ENCODE peak calls at places on chromosomes 4 and X, in ten cellular contexts. One of them, this sample, is unnamed.

GRCh38 chr4:66681962-66682361 is 863.3 kb downstream of the CENPC start:
- DNase-seq in coronary artery: no peak
- DNase-seq in effector CD4-positive, alpha-beta T cell: no peak
- DNase-seq in glutamatergic neuron: no peak
- DNase-seq in H4: peak
- DNase-seq in memory B cell: no peak
- DNase-seq in H7: no peak
- DNase-seq in hypothalamus: no peak
- DNase-seq in GM04503: no peak
- DNase-seq in stimulated activated CD4-positive, alpha-beta T cell treated with anti-CD3 and anti-CD28 coated beads, Interleukin-15, amount 100 ng/mL, for 1 hour: no peak
- DNase-seq in this sample: no peak

GRCh38 chr4:89157488-89158024 is 46.2 kb downstream of the TIGD2 start:
- DNase-seq in effector CD4-positive, alpha-beta T cell: no peak
- DNase-seq in GM04503: no peak
- DNase-seq in stimulated activated CD4-positive, alpha-beta T cell treated with anti-CD3 and anti-CD28 coated beads, Interleukin-15, amount 100 ng/mL, for 1 hour: no peak
- DNase-seq in H7: no peak
- DNase-seq in glutamatergic neuron: no peak
- DNase-seq in hypothalamus: no peak
- DNase-seq in coronary artery: no peak
- DNase-seq in memory B cell: no peak
- DNase-seq in H4: no peak
- DNase-seq in this sample: no peak

GRCh38 chr4:185196437-185196836 is 7.4 kb downstream of the CFAP97 start:
- DNase-seq in GM04503: no peak
- DNase-seq in H4: no peak
- DNase-seq in H7: no peak
- DNase-seq in coronary artery: no peak
- DNase-seq in stimulated activated CD4-positive, alpha-beta T cell treated with anti-CD3 and anti-CD28 coated beads, Interleukin-15, amount 100 ng/mL, for 1 hour: no peak
- DNase-seq in glutamatergic neuron: no peak
- DNase-seq in effector CD4-positive, alpha-beta T cell: no peak
- DNase-seq in hypothalamus: no peak
- DNase-seq in memory B cell: no peak
- DNase-seq in this sample: no peak

GRCh38 chrX:40157228-40158035 is 59.7 kb upstream of the BCOR start:
- DNase-seq in memory B cell: no peak
- DNase-seq in hypothalamus: no peak
- DNase-seq in coronary artery: no peak
- DNase-seq in H4: no peak
- DNase-seq in GM04503: no peak
- DNase-seq in H7: peak
- DNase-seq in stimulated activated CD4-positive, alpha-beta T cell treated with anti-CD3 and anti-CD28 coated beads, Interleukin-15, amount 100 ng/mL, for 1 hour: no peak
- DNase-seq in effector CD4-positive, alpha-beta T cell: no peak
- DNase-seq in glutamatergic neuron: peak
- DNase-seq in this sample: no peak

GRCh38 chr4:77852892-77853495 is 9.6 kb upstream of the MRPL1 start:
- DNase-seq in coronary artery: no peak
- DNase-seq in memory B cell: peak
- DNase-seq in stimulated activated CD4-positive, alpha-beta T cell treated with anti-CD3 and anti-CD28 coated beads, Interleukin-15, amount 100 ng/mL, for 1 hour: peak
- DNase-seq in H4: no peak
- DNase-seq in glutamatergic neuron: no peak
- DNase-seq in H7: no peak
- DNase-seq in hypothalamus: no peak
- DNase-seq in GM04503: no peak
- DNase-seq in effector CD4-positive, alpha-beta T cell: peak
- DNase-seq in this sample: no peak

GRCh38 chrX:6384391-6384790 is 150.5 kb downstream of the VCX3A start:
- DNase-seq in H4: no peak
- DNase-seq in H7: no peak
- DNase-seq in coronary artery: no peak
- DNase-seq in glutamatergic neuron: no peak
- DNase-seq in memory B cell: no peak
- DNase-seq in GM04503: no peak
- DNase-seq in hypothalamus: peak
- DNase-seq in effector CD4-positive, alpha-beta T cell: no peak
- DNase-seq in stimulated activated CD4-positive, alpha-beta T cell treated with anti-CD3 and anti-CD28 coated beads, Interleukin-15, amount 100 ng/mL, for 1 hour: no peak
- DNase-seq in this sample: no peak

GRCh38 chrX:85516131-85516530 is 136.7 kb upstream of the POF1B start:
- DNase-seq in stimulated activated CD4-positive, alpha-beta T cell treated with anti-CD3 and anti-CD28 coated beads, Interleukin-15, amount 100 ng/mL, for 1 hour: no peak
- DNase-seq in memory B cell: no peak
- DNase-seq in GM04503: no peak
- DNase-seq in glutamatergic neuron: no peak
- DNase-seq in effector CD4-positive, alpha-beta T cell: no peak
- DNase-seq in coronary artery: no peak
- DNase-seq in H4: no peak
- DNase-seq in H7: no peak
- DNase-seq in hypothalamus: no peak
- DNase-seq in this sample: no peak

GRCh38 chrX:66050140-66050569 is 10.3 kb upstream of the VSIG4 start:
- DNase-seq in GM04503: no peak
- DNase-seq in memory B cell: no peak
- DNase-seq in H4: no peak
- DNase-seq in hypothalamus: peak
- DNase-seq in H7: no peak
- DNase-seq in glutamatergic neuron: no peak
- DNase-seq in coronary artery: no peak
- DNase-seq in stimulated activated CD4-positive, alpha-beta T cell treated with anti-CD3 and anti-CD28 coated beads, Interleukin-15, amount 100 ng/mL, for 1 hour: no peak
- DNase-seq in effector CD4-positive, alpha-beta T cell: no peak
- DNase-seq in this sample: no peak

GRCh38 chr4:22029803-22030202 is 81.2 kb upstream of the KCNIP4 start:
- DNase-seq in glutamatergic neuron: no peak
- DNase-seq in H7: peak
- DNase-seq in stimulated activated CD4-positive, alpha-beta T cell treated with anti-CD3 and anti-CD28 coated beads, Interleukin-15, amount 100 ng/mL, for 1 hour: no peak
- DNase-seq in hypothalamus: no peak
- DNase-seq in H4: no peak
- DNase-seq in memory B cell: no peak
- DNase-seq in effector CD4-positive, alpha-beta T cell: no peak
- DNase-seq in GM04503: no peak
- DNase-seq in coronary artery: no peak
- DNase-seq in this sample: no peak

GRCh38 chr4:165563851-165564250 is 185.0 kb downstream of the CPE start:
- DNase-seq in H4: no peak
- DNase-seq in memory B cell: no peak
- DNase-seq in glutamatergic neuron: no peak
- DNase-seq in H7: no peak
- DNase-seq in hypothalamus: no peak
- DNase-seq in effector CD4-positive, alpha-beta T cell: no peak
- DNase-seq in stimulated activated CD4-positive, alpha-beta T cell treated with anti-CD3 and anti-CD28 coated beads, Interleukin-15, amount 100 ng/mL, for 1 hour: no peak
- DNase-seq in coronary artery: no peak
- DNase-seq in GM04503: no peak
- DNase-seq in this sample: no peak

GRCh38 chr4:73726000-73726399 is 14.4 kb upstream of the CXCL8 start:
- DNase-seq in stimulated activated CD4-positive, alpha-beta T cell treated with anti-CD3 and anti-CD28 coated beads, Interleukin-15, amount 100 ng/mL, for 1 hour: no peak
- DNase-seq in H4: peak
- DNase-seq in effector CD4-positive, alpha-beta T cell: no peak
- DNase-seq in coronary artery: no peak
- DNase-seq in hypothalamus: no peak
- DNase-seq in glutamatergic neuron: no peak
- DNase-seq in memory B cell: no peak
- DNase-seq in H7: no peak
- DNase-seq in GM04503: peak
- DNase-seq in this sample: peak

GRCh38 chr4:77581724-77582123 is 23.9 kb upstream of the CXCL13 start:
- DNase-seq in GM04503: no peak
- DNase-seq in stimulated activated CD4-positive, alpha-beta T cell treated with anti-CD3 and anti-CD28 coated beads, Interleukin-15, amount 100 ng/mL, for 1 hour: no peak
- DNase-seq in H7: no peak
- DNase-seq in glutamatergic neuron: no peak
- DNase-seq in coronary artery: no peak
- DNase-seq in effector CD4-positive, alpha-beta T cell: no peak
- DNase-seq in H4: no peak
- DNase-seq in hypothalamus: no peak
- DNase-seq in memory B cell: no peak
- DNase-seq in this sample: no peak

GRCh38 chr4:99462875-99463464 is 27.8 kb upstream of the ADH7 start:
- DNase-seq in coronary artery: no peak
- DNase-seq in H7: peak
- DNase-seq in H4: peak
- DNase-seq in GM04503: no peak
- DNase-seq in stimulated activated CD4-positive, alpha-beta T cell treated with anti-CD3 and anti-CD28 coated beads, Interleukin-15, amount 100 ng/mL, for 1 hour: peak
- DNase-seq in effector CD4-positive, alpha-beta T cell: peak
- DNase-seq in hypothalamus: peak
- DNase-seq in glutamatergic neuron: peak
- DNase-seq in memory B cell: peak
- DNase-seq in this sample: no peak

GRCh38 chr4:152780267-152780811 is 585 bp downstream of the ARFIP1 start:
- DNase-seq in H4: no peak
- DNase-seq in memory B cell: no peak
- DNase-seq in coronary artery: no peak
- DNase-seq in glutamatergic neuron: peak
- DNase-seq in stimulated activated CD4-positive, alpha-beta T cell treated with anti-CD3 and anti-CD28 coated beads, Interleukin-15, amount 100 ng/mL, for 1 hour: no peak
- DNase-seq in effector CD4-positive, alpha-beta T cell: no peak
- DNase-seq in GM04503: no peak
- DNase-seq in hypothalamus: peak
- DNase-seq in H7: no peak
- DNase-seq in this sample: peak

GRCh38 chr4:74056858-74057562 is 18.5 kb upstream of the CXCL3 start:
- DNase-seq in GM04503: peak
- DNase-seq in coronary artery: no peak
- DNase-seq in glutamatergic neuron: no peak
- DNase-seq in H4: peak
- DNase-seq in stimulated activated CD4-positive, alpha-beta T cell treated with anti-CD3 and anti-CD28 coated beads, Interleukin-15, amount 100 ng/mL, for 1 hour: no peak
- DNase-seq in effector CD4-positive, alpha-beta T cell: no peak
- DNase-seq in hypothalamus: no peak
- DNase-seq in memory B cell: no peak
- DNase-seq in H7: no peak
- DNase-seq in this sample: peak

GRCh38 chr4:25915359-25915716 is 1.3 kb downstream of the SMIM20 start:
- DNase-seq in H7: peak
- DNase-seq in memory B cell: no peak
- DNase-seq in GM04503: no peak
- DNase-seq in effector CD4-positive, alpha-beta T cell: no peak
- DNase-seq in hypothalamus: peak
- DNase-seq in glutamatergic neuron: no peak
- DNase-seq in H4: no peak
- DNase-seq in stimulated activated CD4-positive, alpha-beta T cell treated with anti-CD3 and anti-CD28 coated beads, Interleukin-15, amount 100 ng/mL, for 1 hour: no peak
- DNase-seq in coronary artery: no peak
- DNase-seq in this sample: no peak

GRCh38 chr4:168628251-168628650 is 131.4 kb downstream of the PALLD start:
- DNase-seq in coronary artery: no peak
- DNase-seq in memory B cell: no peak
- DNase-seq in glutamatergic neuron: no peak
- DNase-seq in effector CD4-positive, alpha-beta T cell: no peak
- DNase-seq in H7: no peak
- DNase-seq in hypothalamus: no peak
- DNase-seq in H4: no peak
- DNase-seq in stimulated activated CD4-positive, alpha-beta T cell treated with anti-CD3 and anti-CD28 coated beads, Interleukin-15, amount 100 ng/mL, for 1 hour: no peak
- DNase-seq in GM04503: no peak
- DNase-seq in this sample: no peak